ENCODE peak calls at places on chromosomes 12 and 14, in four cellular contexts. D, X, S and U are unnamed samples. For H3K79me2, the result is how much of the 10 kb centered on the place peaks cover.

GRCh38 chr12:30753761-30754382 is 879 bp downstream of the CAPRIN2 start:
- DNase-seq in S (no peak), D (no peak), X (no peak), U (peak)

GRCh38 chr12:104011265-104011664 is 38.7 kb downstream of the GLT8D2 start:
- DNase-seq in X (no peak), D (no peak), S (no peak), U (peak)

GRCh38 chr12:88242939-88243338 is 100.8 kb downstream of the TMTC3 start:
- DNase-seq in D (no peak), X (no peak), S (no peak), U (no peak)

GRCh38 chr12:26630546-26631027 is 202.4 kb downstream of the ITPR2 start:
- DNase-seq in X (no peak), S (peak), D (no peak), U (peak)

GRCh38 chr14:61388173-61388975 is 67.0 kb downstream of the PRKCH start:
- DNase-seq in D (no peak), X (peak), S (no peak), U (peak)

GRCh38 chr12:131761638-131762037 is 50.7 kb downstream of the SFSWAP start:
- DNase-seq in S (no peak), X (no peak), D (no peak), U (no peak)

GRCh38 chr12:124311292-124312109 is 16.6 kb downstream of the RFLNA start:
- DNase-seq in S (no peak), D (peak), X (no peak), U (no peak)

GRCh38 chr14:90159688-90160087 is 96.7 kb upstream of the PSMC1 start:
- DNase-seq in D (no peak), S (no peak), X (no peak), U (no peak)

GRCh38 chr14:68665792-68666195 is 127.1 kb downstream of the ZFP36L1 start:
- DNase-seq in D (no peak), X (no peak), S (peak), U (no peak)

DNA sequence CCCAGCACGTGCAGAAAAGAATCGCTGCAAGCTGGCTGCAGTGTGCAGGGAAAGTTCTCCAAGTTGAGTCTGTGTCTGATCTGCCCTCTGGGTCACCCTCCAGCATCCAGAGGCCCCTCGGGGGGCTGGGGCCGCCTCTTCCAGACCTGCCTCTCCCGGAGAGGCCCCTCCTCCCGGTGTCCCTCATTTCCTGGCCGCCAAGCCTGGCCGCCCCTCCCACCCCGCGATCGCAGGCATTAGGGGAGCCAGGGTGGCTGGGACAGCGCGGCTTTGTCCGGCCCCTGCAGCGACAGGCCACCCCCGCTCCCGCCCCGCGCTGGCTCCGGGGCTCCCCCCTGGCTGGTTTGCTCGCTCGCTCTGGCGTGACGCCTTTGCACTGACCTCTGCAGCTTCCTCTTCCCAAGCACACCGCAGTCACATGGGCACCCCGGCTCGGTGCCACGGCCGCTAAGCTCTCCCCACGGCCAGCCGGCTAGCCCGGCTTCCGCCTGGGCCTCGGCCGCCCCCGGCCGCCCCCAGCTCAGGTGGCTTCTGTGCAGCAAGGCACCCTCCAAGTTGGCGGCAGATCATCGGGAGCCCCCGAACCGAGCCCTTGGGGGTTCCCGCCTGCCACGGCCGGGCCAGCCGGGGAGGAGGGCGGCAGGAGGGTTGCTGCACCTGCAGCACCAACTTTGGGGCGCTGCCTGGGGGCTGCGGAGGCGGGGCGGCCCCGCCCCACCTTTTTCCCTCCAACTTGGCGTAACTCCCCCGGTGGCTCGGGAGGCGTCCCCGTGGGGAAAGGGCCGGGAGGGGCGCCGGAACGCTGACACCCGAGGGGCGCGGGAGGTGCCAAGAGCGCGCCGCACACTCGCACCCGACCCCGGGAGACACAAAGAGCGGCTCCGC is 43.7 kb downstream of the KDM2B start:
- DNase-seq in X (peak), D (peak), S (peak), U (peak)
- TF ChIP-seq MYC in X (peak), D (no peak), S (peak), U (no peak)

DNA sequence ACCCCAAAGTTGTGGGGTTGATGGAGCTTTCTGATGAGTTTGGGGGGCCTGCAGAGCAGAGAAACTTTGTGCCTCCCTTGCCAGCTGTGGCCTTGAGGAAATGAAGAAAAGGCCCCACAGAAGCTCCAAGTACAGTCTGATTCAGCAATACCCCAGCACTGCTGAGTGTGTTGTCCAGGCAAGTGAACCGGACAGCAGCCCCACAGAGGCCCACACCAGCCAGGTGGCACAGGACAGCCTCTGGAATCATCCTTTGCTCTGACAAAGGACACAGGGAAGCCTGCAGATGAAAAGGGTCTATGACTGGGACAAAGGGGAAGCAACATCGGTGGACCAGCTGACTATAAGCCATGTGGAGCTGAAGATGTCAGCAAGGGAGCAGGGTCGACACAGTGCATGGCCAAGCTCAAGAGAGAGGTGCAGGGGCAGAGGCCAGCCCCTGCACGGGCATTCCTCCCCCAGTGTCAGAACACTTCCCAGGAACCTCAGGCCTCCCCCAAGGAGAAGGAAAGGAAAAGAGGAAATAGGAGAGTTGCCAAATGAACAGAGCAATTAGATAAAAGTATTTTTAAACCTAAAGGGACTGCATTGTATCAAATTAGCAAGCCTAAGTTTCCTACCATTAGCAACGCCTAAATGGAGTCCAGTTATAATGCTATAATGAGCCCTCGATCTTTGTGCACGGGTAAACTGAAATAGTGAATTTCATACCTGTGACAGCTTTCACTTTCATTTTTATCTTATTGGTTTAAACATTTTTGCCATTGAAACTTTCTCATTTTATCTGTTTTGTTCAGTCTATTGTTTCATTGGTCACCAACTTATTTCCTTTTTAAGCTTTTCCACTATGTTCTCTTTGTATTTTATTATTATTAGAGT is 46.3 kb upstream of the PTGDR start:
- DNase-seq in D (no peak), S (no peak), X (no peak), U (no peak)
- H2AFZ ChIP-seq in D (no peak), S (no peak), X (peak), U (no peak)

DNA sequence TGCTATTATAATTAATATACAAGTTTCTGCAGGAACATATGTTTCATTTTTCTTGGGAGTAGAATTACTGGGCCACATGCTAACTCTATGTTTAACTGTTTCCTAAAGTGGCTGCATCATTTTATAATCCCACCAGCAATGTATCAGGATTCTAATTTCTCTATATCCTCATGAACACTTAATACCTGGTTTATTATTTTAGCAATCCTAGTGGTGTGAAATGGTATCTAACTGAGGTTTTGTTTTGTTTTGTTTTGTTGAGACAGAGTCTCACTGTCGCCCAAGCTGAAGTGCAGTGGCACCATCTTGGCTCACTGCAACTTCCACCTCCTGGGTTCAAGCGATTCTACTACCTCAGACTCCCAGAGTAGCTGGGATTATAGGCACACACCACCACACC is 6.5 kb downstream of the SPTLC2 start:
- DNase-seq in D (no peak), S (no peak), X (no peak), U (no peak)
- H3K79me2 ChIP-seq in D (half or more), S (half or more), X (half or more), U (half or more)

DNA sequence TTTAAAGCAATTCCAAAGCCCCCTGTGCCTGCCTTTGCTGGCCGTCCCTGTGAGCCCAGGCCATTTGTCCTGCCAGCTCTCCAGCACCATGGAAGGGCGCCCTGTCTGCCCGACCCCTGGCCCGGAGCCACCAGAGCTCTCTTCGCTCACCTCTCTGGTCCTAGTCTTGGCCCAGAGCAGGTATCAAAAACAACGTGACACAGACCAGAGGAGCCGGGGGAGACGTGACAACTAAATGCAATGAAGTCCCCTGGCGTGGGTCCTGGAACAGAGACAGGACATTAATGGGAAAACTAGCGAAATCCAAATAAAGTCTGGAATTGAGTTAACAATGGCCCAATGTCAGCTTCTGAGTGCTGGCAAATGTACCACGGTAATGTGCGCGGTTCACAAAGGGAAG is 83.2 kb upstream of the DIO3 start:
- DNase-seq in X (no peak), S (no peak), D (no peak), U (no peak)
- TF ChIP-seq MYC in X (no peak), S (no peak), D (no peak), U (no peak)

GRCh38 chr14:32472081-32472480 is 143.0 kb downstream of the AKAP6 start:
- DNase-seq in D (no peak), S (no peak), X (no peak), U (no peak)
- H2AFZ ChIP-seq in D (no peak), S (no peak), X (no peak), U (no peak)

DNA sequence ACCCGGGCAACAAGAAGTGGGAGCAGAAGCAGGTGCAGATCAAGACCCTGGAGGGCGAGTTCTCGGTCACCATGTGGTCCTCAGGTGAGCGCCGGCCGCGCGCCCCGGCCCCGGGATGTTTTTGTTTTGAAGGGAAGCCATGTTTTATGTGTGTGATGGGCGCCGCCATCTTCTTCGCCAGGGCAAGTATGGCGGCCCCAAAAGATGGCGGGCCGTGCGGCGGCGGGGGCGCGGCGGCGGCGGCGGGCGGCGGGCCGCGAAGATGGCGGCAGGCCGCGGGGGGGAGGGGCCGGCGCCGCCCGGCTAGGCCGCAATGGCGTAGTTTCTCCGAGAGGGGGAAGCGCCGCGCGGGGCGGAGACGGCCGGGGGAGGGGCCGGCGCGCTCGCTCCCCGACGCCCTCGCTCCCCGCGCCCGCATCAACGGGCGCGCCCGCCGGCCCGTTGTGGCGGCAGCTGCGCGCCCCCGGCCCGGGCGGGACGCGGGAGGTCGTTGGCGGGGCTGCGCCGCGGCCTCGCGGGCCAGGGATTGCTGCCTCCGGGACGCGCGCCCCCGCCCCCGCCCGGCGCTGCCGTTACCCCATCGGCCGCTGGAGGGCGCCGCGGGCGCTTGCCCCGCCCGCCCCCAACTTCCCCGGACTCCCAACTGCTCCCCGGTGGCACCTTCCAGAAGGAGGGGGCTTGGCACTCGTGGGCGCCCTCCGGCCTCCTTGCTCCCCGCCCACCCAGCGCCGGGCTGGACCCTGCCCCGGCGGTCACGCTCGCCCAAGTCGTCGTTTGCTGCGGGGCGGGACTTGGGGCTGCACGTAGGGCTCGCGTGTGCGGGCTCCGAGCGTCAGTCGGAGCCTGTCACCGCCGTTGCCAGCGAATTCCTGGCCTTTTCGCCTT is 1.1 kb downstream of the YY1 start:
- DNase-seq in D (peak), X (no peak), S (peak), U (peak)
- H3K79me2 ChIP-seq in D (half or more), X (half or more), S (half or more), U (half or more)